ENCODE peak calls at places on chromosomes 16 and 17, in six cellular contexts. One of them, this sample, is unnamed.

GRCh38 chr16:49492090-49492801 is 118.6 kb downstream of the C16orf78 start:
- DNase-seq in PC-3: peak; percentile 6
- DNase-seq in B cell: peak; percentile 83
- DNase-seq in AG04450: no peak
- DNase-seq in HCT116: no peak
- DNase-seq in GM20000: peak; percentile 87
- DNase-seq in this sample: peak; percentile 29

GRCh38 chr16:85593503-85594195 is 19.5 kb upstream of the GSE1 start:
- DNase-seq in PC-3: no peak
- DNase-seq in B cell: no peak
- DNase-seq in AG04450: no peak
- DNase-seq in HCT116: no peak
- DNase-seq in GM20000: no peak
- DNase-seq in this sample: no peak

GRCh38 chr17:73566905-73567782 is 77.1 kb downstream of the SDK2 start:
- DNase-seq in PC-3: no peak
- DNase-seq in B cell: peak; percentile 73
- DNase-seq in AG04450: no peak
- DNase-seq in HCT116: no peak
- DNase-seq in GM20000: no peak
- DNase-seq in this sample: no peak

GRCh38 chr16:61210039-61210438 is 826.2 kb downstream of the CDH8 start:
- DNase-seq in PC-3: no peak
- DNase-seq in B cell: no peak
- DNase-seq in AG04450: no peak
- DNase-seq in HCT116: no peak
- DNase-seq in GM20000: no peak
- DNase-seq in this sample: no peak

GRCh38 chr17:80687819-80688218 is 143.2 kb downstream of the RPTOR start:
- DNase-seq in PC-3: no peak
- DNase-seq in B cell: no peak
- DNase-seq in AG04450: no peak
- DNase-seq in HCT116: no peak
- DNase-seq in GM20000: no peak
- DNase-seq in this sample: no peak

GRCh38 chr16:47732122-47732805 is 271.1 kb downstream of the PHKB start:
- DNase-seq in PC-3: peak; percentile 72
- DNase-seq in B cell: no peak
- DNase-seq in AG04450: peak; percentile 53
- DNase-seq in HCT116: peak; percentile 42
- DNase-seq in GM20000: no peak
- DNase-seq in this sample: no peak

GRCh38 chr17:18955009-18955408 is 3.0 kb downstream of the SLC5A10 start:
- DNase-seq in PC-3: no peak
- DNase-seq in B cell: no peak
- DNase-seq in AG04450: no peak
- DNase-seq in HCT116: no peak
- DNase-seq in GM20000: no peak
- DNase-seq in this sample: no peak

GRCh38 chr17:55726440-55726839 is 3.8 kb upstream of the TMEM100 start:
- DNase-seq in PC-3: peak; percentile 70
- DNase-seq in B cell: no peak
- DNase-seq in AG04450: peak; percentile 80
- DNase-seq in HCT116: no peak
- DNase-seq in GM20000: no peak
- DNase-seq in this sample: no peak

GRCh38 chr16:3553138-3553923 is 23.9 kb downstream of the NLRC3 start:
- DNase-seq in PC-3: no peak
- DNase-seq in B cell: no peak
- DNase-seq in AG04450: no peak
- DNase-seq in HCT116: no peak
- DNase-seq in GM20000: no peak
- DNase-seq in this sample: no peak

GRCh38 chr17:19411641-19412040 is 609 bp downstream of the RNF112 start:
- DNase-seq in PC-3: no peak
- DNase-seq in B cell: no peak
- DNase-seq in AG04450: no peak
- DNase-seq in HCT116: no peak
- DNase-seq in GM20000: no peak
- DNase-seq in this sample: no peak

GRCh38 chr17:57512258-57512657 is 232.8 kb downstream of the CCDC182 start:
- DNase-seq in PC-3: no peak
- DNase-seq in B cell: no peak
- DNase-seq in AG04450: no peak
- DNase-seq in HCT116: no peak
- DNase-seq in GM20000: no peak
- DNase-seq in this sample: no peak

GRCh38 chr17:1906622-1907021 is 76.8 kb downstream of the RPA1 start:
- DNase-seq in PC-3: no peak
- DNase-seq in B cell: no peak
- DNase-seq in AG04450: no peak
- DNase-seq in HCT116: no peak
- DNase-seq in GM20000: no peak
- DNase-seq in this sample: no peak

GRCh38 chr16:75491876-75492275 is 3.4 kb downstream of the CHST6 start:
- DNase-seq in PC-3: peak; percentile 40
- DNase-seq in B cell: no peak
- DNase-seq in AG04450: no peak
- DNase-seq in HCT116: no peak
- DNase-seq in GM20000: no peak
- DNase-seq in this sample: no peak

GRCh38 chr16:46743232-46743719 is 4.9 kb downstream of the MYLK3 start:
- DNase-seq in PC-3: no peak
- DNase-seq in B cell: peak; percentile 77
- DNase-seq in AG04450: no peak
- DNase-seq in HCT116: no peak
- DNase-seq in GM20000: peak; percentile 80
- DNase-seq in this sample: no peak

DNA sequence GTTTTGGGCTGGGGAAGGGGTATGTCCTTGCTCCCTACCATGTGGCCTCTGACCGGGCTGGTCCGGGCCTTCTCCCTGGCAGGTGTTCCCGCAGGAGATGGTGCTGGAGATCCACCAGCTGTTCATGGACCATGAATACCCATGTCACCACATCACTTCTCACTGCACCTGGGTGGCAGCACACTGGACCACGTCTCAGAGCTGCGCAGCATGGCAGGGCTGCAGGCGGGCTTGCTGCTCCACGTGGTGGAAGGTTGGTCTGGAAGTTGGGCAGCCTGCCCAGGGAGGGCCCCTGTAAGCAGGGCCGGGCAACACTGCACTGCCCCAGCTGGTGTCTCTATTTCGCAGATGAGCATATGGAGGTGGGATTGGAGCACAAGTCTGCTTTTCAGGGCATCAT is 169.5 kb upstream of the ZNF267 start:
- DNase-seq in PC-3: no peak
- DNase-seq in B cell: no peak
- DNase-seq in AG04450: no peak
- DNase-seq in HCT116: no peak
- DNase-seq in GM20000: no peak
- DNase-seq in this sample: no peak
- TF ChIP-seq CTCF in PC-3: no peak
- TF ChIP-seq CTCF in B cell: no peak
- TF ChIP-seq CTCF in AG04450: no peak
- TF ChIP-seq CTCF in HCT116: no peak
- TF ChIP-seq CTCF in GM20000: no peak
- TF ChIP-seq CTCF in this sample: no peak

GRCh38 chr17:75263051-75263450 is 1.4 kb downstream of the MRPS7 start:
- DNase-seq in PC-3: no peak
- DNase-seq in B cell: no peak
- DNase-seq in AG04450: no peak
- DNase-seq in HCT116: no peak
- DNase-seq in GM20000: no peak
- DNase-seq in this sample: no peak
- TF ChIP-seq CTCF in PC-3: peak; percentile 21
- TF ChIP-seq CTCF in B cell: no peak
- TF ChIP-seq CTCF in AG04450: no peak
- TF ChIP-seq CTCF in HCT116: no peak
- TF ChIP-seq CTCF in GM20000: no peak
- TF ChIP-seq CTCF in this sample: no peak

GRCh38 chr16:68244903-68245853 is at the start of gene PLA2G15:
- DNase-seq in PC-3: peak; percentile 82
- DNase-seq in B cell: peak; percentile 98
- DNase-seq in AG04450: peak; percentile 88
- DNase-seq in HCT116: peak; percentile 83
- DNase-seq in GM20000: peak; percentile 97
- DNase-seq in this sample: peak; percentile 96
- TF ChIP-seq CTCF in PC-3: no peak
- TF ChIP-seq CTCF in B cell: no peak
- TF ChIP-seq CTCF in AG04450: no peak
- TF ChIP-seq CTCF in HCT116: no peak
- TF ChIP-seq CTCF in GM20000: no peak
- TF ChIP-seq CTCF in this sample: no peak

DNA sequence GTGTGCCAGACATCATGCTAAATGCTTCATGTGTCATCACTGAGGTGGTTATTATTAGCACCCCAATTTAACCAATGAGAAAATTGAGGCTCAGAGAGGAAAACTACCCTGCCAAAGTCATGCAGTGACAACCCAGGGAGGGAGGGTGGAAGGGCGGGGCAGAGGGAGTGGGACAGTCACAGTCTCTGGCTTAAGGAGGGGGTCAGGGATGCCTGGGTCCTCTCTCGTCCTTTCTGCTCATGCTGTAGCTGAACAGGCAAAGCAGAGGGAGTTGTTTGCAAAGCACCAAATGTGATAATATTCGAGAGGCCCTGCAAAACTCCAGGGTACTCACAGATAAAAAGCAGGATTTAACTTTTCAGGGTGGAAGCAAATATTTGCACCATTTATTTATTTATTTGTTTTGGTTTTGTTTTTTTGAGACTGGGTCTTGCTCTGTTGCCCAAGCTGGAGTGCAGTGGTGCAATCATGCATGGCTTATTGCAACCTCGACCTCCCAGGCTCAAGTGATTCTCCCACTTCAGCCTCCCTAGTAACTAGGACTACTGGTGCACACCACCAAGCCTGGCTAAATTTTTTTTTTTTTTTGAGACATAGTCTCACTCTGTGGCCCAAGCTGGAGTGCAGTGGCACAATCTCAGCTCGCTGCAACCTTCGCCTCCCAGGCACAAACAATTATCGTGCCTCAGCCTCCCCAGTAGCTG is 47.9 kb upstream of the NKD1 start:
- DNase-seq in PC-3: no peak
- DNase-seq in B cell: no peak
- DNase-seq in AG04450: no peak
- DNase-seq in HCT116: no peak
- DNase-seq in GM20000: no peak
- DNase-seq in this sample: no peak
- TF ChIP-seq CTCF in PC-3: no peak
- TF ChIP-seq CTCF in B cell: no peak
- TF ChIP-seq CTCF in AG04450: no peak
- TF ChIP-seq CTCF in HCT116: no peak
- TF ChIP-seq CTCF in GM20000: no peak
- TF ChIP-seq CTCF in this sample: no peak

This sample was measured in natural killer cell.